ENCODE peak calls at places on chromosomes 13 and 19, in five cellular contexts. One of them, this sample, is unnamed.

GRCh38 chr19:10011974-10012373 is 1.3 kb upstream of the RDH8 start:
- DNase-seq in mucosa of gallbladder: no peak
- DNase-seq in tibial artery: no peak
- DNase-seq in fibroblast of lung: no peak
- DNase-seq in ovary: no peak
- DNase-seq in this sample: no peak

GRCh38 chr13:100675660-100676129 is 1.1 kb upstream of the TMTC4 start:
- DNase-seq in mucosa of gallbladder: no peak
- DNase-seq in tibial artery: no peak
- DNase-seq in fibroblast of lung: no peak
- DNase-seq in ovary: no peak
- DNase-seq in this sample: no peak

GRCh38 chr13:106496072-106496997 is 39.1 kb downstream of the EFNB2 start:
- DNase-seq in mucosa of gallbladder: no peak
- DNase-seq in tibial artery: no peak
- DNase-seq in fibroblast of lung: no peak
- DNase-seq in ovary: no peak
- DNase-seq in this sample: no peak

GRCh38 chr19:43555185-43555770 is 20.0 kb downstream of the XRCC1 start:
- DNase-seq in mucosa of gallbladder: peak; percentile 78
- DNase-seq in tibial artery: no peak
- DNase-seq in fibroblast of lung: peak; percentile 71
- DNase-seq in ovary: peak; percentile 50
- DNase-seq in this sample: no peak

GRCh38 chr13:100510208-100510997 is 78.2 kb downstream of the GGACT start:
- DNase-seq in mucosa of gallbladder: no peak
- DNase-seq in tibial artery: no peak
- DNase-seq in fibroblast of lung: no peak
- DNase-seq in ovary: no peak
- DNase-seq in this sample: no peak

GRCh38 chr19:50419022-50419579 is 363 bp downstream of the SPIB start:
- DNase-seq in mucosa of gallbladder: no peak
- DNase-seq in tibial artery: no peak
- DNase-seq in fibroblast of lung: no peak
- DNase-seq in ovary: no peak
- DNase-seq in this sample: no peak

GRCh38 chr13:27367570-27367969 is 56.8 kb upstream of the GTF3A start:
- DNase-seq in mucosa of gallbladder: no peak
- DNase-seq in tibial artery: no peak
- DNase-seq in fibroblast of lung: no peak
- DNase-seq in ovary: no peak
- DNase-seq in this sample: no peak

GRCh38 chr13:29427937-29428309 is 167.6 kb downstream of the SLC7A1 start:
- DNase-seq in mucosa of gallbladder: no peak
- DNase-seq in tibial artery: no peak
- DNase-seq in fibroblast of lung: no peak
- DNase-seq in ovary: no peak
- DNase-seq in this sample: no peak

GRCh38 chr13:93460005-93460404 is 233.4 kb downstream of the GPC6 start:
- DNase-seq in mucosa of gallbladder: no peak
- DNase-seq in tibial artery: no peak
- DNase-seq in fibroblast of lung: no peak
- DNase-seq in ovary: no peak
- DNase-seq in this sample: no peak

GRCh38 chr19:4374451-4375163 is 25.7 kb downstream of the SH3GL1 start:
- DNase-seq in mucosa of gallbladder: peak; percentile 41
- DNase-seq in tibial artery: peak; percentile 96
- DNase-seq in fibroblast of lung: peak; percentile 95
- DNase-seq in ovary: peak; percentile 79
- DNase-seq in this sample: peak; percentile 96

GRCh38 chr13:73338389-73338788 is 279.6 kb downstream of the KLF5 start:
- DNase-seq in mucosa of gallbladder: no peak
- DNase-seq in tibial artery: no peak
- DNase-seq in fibroblast of lung: no peak
- DNase-seq in ovary: no peak
- DNase-seq in this sample: no peak

GRCh38 chr19:2477141-2477710 is 1.3 kb downstream of the GADD45B start:
- DNase-seq in mucosa of gallbladder: peak; percentile 38
- DNase-seq in tibial artery: peak; percentile 79
- DNase-seq in fibroblast of lung: no peak
- DNase-seq in ovary: peak; percentile 56
- DNase-seq in this sample: peak; percentile 71

GRCh38 chr13:28306325-28306724 is 168.0 kb downstream of the PAN3 start:
- DNase-seq in mucosa of gallbladder: no peak
- DNase-seq in tibial artery: no peak
- DNase-seq in fibroblast of lung: no peak
- DNase-seq in ovary: no peak
- DNase-seq in this sample: no peak

This sample was measured in aorta.